ENCODE peak calls at places on chromosomes 12 and 14, in seven cellular contexts. One of them, this sample, is unnamed. For H3K9me3, the result is how much of the 10 kb centered on the place peaks cover.

GRCh38 chr12:51620448-51620847 is 29.4 kb downstream of the SCN8A start:
- DNase-seq in naive thymus-derived CD4-positive, alpha-beta T cell: no peak
- DNase-seq in A549: no peak
- DNase-seq in heart left ventricle: no peak
- DNase-seq in fibroblast of lung: no peak
- DNase-seq in spleen: no peak
- DNase-seq in Caco-2: no peak
- DNase-seq in this sample: no peak

GRCh38 chr14:51604078-51604477 is 47.6 kb upstream of the FRMD6 start:
- DNase-seq in Caco-2: no peak
- DNase-seq in heart left ventricle: no peak
- DNase-seq in spleen: no peak
- DNase-seq in naive thymus-derived CD4-positive, alpha-beta T cell: no peak
- DNase-seq in A549: no peak
- DNase-seq in fibroblast of lung: peak
- DNase-seq in this sample: no peak

GRCh38 chr14:105337433-105337832 is 22.9 kb downstream of the PACS2 start:
- DNase-seq in A549: no peak
- DNase-seq in naive thymus-derived CD4-positive, alpha-beta T cell: no peak
- DNase-seq in Caco-2: no peak
- DNase-seq in fibroblast of lung: no peak
- DNase-seq in spleen: no peak
- DNase-seq in heart left ventricle: no peak
- DNase-seq in this sample: no peak

GRCh38 chr14:60125918-60126317 is 34.2 kb downstream of the PCNX4 start:
- DNase-seq in A549: no peak
- DNase-seq in fibroblast of lung: no peak
- DNase-seq in heart left ventricle: no peak
- DNase-seq in naive thymus-derived CD4-positive, alpha-beta T cell: no peak
- DNase-seq in Caco-2: no peak
- DNase-seq in spleen: no peak
- DNase-seq in this sample: no peak

GRCh38 chr12:17304503-17305347 is 698.8 kb upstream of the LMO3 start:
- DNase-seq in Caco-2: no peak
- DNase-seq in fibroblast of lung: no peak
- DNase-seq in spleen: no peak
- DNase-seq in naive thymus-derived CD4-positive, alpha-beta T cell: no peak
- DNase-seq in heart left ventricle: no peak
- DNase-seq in A549: peak
- DNase-seq in this sample: no peak

GRCh38 chr14:65810326-65810725 is 397.8 kb downstream of the FUT8 start:
- DNase-seq in heart left ventricle: no peak
- DNase-seq in A549: no peak
- DNase-seq in Caco-2: no peak
- DNase-seq in spleen: no peak
- DNase-seq in naive thymus-derived CD4-positive, alpha-beta T cell: no peak
- DNase-seq in fibroblast of lung: no peak
- DNase-seq in this sample: no peak

GRCh38 chr12:57772429-57773322 is at the start of gene EEF1AKMT3:
- DNase-seq in Caco-2: peak
- DNase-seq in fibroblast of lung: peak
- DNase-seq in A549: peak
- DNase-seq in naive thymus-derived CD4-positive, alpha-beta T cell: no peak
- DNase-seq in heart left ventricle: peak
- DNase-seq in spleen: peak
- DNase-seq in this sample: peak

GRCh38 chr12:120249875-120250795 is 15.4 kb downstream of the PXN start:
- DNase-seq in spleen: peak
- DNase-seq in naive thymus-derived CD4-positive, alpha-beta T cell: no peak
- DNase-seq in A549: no peak
- DNase-seq in Caco-2: no peak
- DNase-seq in heart left ventricle: peak
- DNase-seq in fibroblast of lung: no peak
- DNase-seq in this sample: no peak

GRCh38 chr12:40331886-40332285 is 107.1 kb downstream of the LRRK2 start:
- DNase-seq in Caco-2: no peak
- DNase-seq in heart left ventricle: no peak
- DNase-seq in naive thymus-derived CD4-positive, alpha-beta T cell: no peak
- DNase-seq in A549: no peak
- DNase-seq in fibroblast of lung: no peak
- DNase-seq in spleen: no peak
- DNase-seq in this sample: no peak

GRCh38 chr12:49051373-49051764 is 9.2 kb downstream of the KMT2D start:
- DNase-seq in naive thymus-derived CD4-positive, alpha-beta T cell: no peak
- DNase-seq in A549: no peak
- DNase-seq in spleen: peak
- DNase-seq in heart left ventricle: no peak
- DNase-seq in fibroblast of lung: no peak
- DNase-seq in Caco-2: peak
- DNase-seq in this sample: no peak

GRCh38 chr12:67669925-67670631 is 21.5 kb downstream of the DYRK2 start:
- DNase-seq in heart left ventricle: no peak
- DNase-seq in naive thymus-derived CD4-positive, alpha-beta T cell: no peak
- DNase-seq in spleen: no peak
- DNase-seq in A549: no peak
- DNase-seq in fibroblast of lung: no peak
- DNase-seq in Caco-2: no peak
- DNase-seq in this sample: no peak

GRCh38 chr14:104554608-104555401 is 24.8 kb upstream of the C14orf180 start:
- DNase-seq in spleen: no peak
- DNase-seq in heart left ventricle: no peak
- DNase-seq in fibroblast of lung: no peak
- DNase-seq in naive thymus-derived CD4-positive, alpha-beta T cell: no peak
- DNase-seq in Caco-2: peak
- DNase-seq in A549: no peak
- DNase-seq in this sample: peak

GRCh38 chr12:121167232-121167820 is 34.6 kb downstream of the P2RX7 start:
- DNase-seq in spleen: no peak
- DNase-seq in heart left ventricle: no peak
- DNase-seq in fibroblast of lung: peak
- DNase-seq in naive thymus-derived CD4-positive, alpha-beta T cell: no peak
- DNase-seq in Caco-2: peak
- DNase-seq in A549: no peak
- DNase-seq in this sample: no peak

GRCh38 chr14:50447491-50447890 is 50.8 kb upstream of the CDKL1 start:
- DNase-seq in fibroblast of lung: no peak
- DNase-seq in heart left ventricle: no peak
- DNase-seq in A549: no peak
- DNase-seq in spleen: no peak
- DNase-seq in Caco-2: no peak
- DNase-seq in naive thymus-derived CD4-positive, alpha-beta T cell: no peak
- DNase-seq in this sample: no peak

GRCh38 chr12:93679308-93679933 is 2.2 kb downstream of the CRADD start:
- DNase-seq in heart left ventricle: peak
- DNase-seq in Caco-2: no peak
- DNase-seq in naive thymus-derived CD4-positive, alpha-beta T cell: no peak
- DNase-seq in fibroblast of lung: no peak
- DNase-seq in spleen: no peak
- DNase-seq in A549: no peak
- DNase-seq in this sample: no peak

GRCh38 chr12:132503611-132504204 is 13.8 kb downstream of the FBRSL1 start:
- DNase-seq in A549: no peak
- DNase-seq in spleen: no peak
- DNase-seq in Caco-2: no peak
- DNase-seq in fibroblast of lung: no peak
- DNase-seq in heart left ventricle: no peak
- DNase-seq in naive thymus-derived CD4-positive, alpha-beta T cell: no peak
- DNase-seq in this sample: no peak

GRCh38 chr14:73462815-73463214 is 4.5 kb upstream of the NUMB start:
- DNase-seq in Caco-2: no peak
- DNase-seq in naive thymus-derived CD4-positive, alpha-beta T cell: no peak
- DNase-seq in heart left ventricle: peak
- DNase-seq in A549: no peak
- DNase-seq in fibroblast of lung: peak
- DNase-seq in spleen: no peak
- DNase-seq in this sample: no peak

GRCh38 chr14:104101086-104101621 is 15.7 kb downstream of the ASPG start:
- DNase-seq in Caco-2: peak
- DNase-seq in A549: no peak
- DNase-seq in fibroblast of lung: no peak
- DNase-seq in heart left ventricle: no peak
- DNase-seq in spleen: peak
- DNase-seq in naive thymus-derived CD4-positive, alpha-beta T cell: no peak
- DNase-seq in this sample: no peak

DNA sequence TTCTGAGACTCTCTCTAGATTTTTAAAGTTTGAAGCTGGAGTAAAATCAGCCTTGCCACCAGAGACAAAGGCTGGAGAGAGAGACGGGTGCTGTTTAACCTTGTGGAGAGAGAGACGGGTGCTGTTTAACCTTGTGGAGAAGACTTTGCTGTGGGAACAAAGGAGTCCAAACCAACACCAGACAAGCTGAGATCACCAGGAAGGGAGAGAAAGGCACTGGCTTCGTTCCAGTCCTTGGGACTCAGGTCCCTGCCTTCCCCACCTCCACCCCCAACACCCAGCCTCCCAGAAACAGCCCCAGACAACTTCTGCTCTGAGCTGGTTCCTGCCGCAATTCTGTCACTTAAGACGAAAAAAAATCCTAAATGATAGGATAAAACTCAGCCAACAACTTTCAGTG is 1389.3 kb downstream of the AACS start:
- DNase-seq in naive thymus-derived CD4-positive, alpha-beta T cell: no peak
- DNase-seq in A549: no peak
- DNase-seq in heart left ventricle: no peak
- DNase-seq in spleen: no peak
- DNase-seq in Caco-2: no peak
- DNase-seq in fibroblast of lung: no peak
- DNase-seq in this sample: no peak
- H3K9me3 ChIP-seq in naive thymus-derived CD4-positive, alpha-beta T cell: under half
- H3K9me3 ChIP-seq in A549: under half
- H3K9me3 ChIP-seq in heart left ventricle: under half
- H3K9me3 ChIP-seq in spleen: under half
- H3K9me3 ChIP-seq in Caco-2: under half
- H3K9me3 ChIP-seq in fibroblast of lung: under half
- H3K9me3 ChIP-seq in this sample: under half

GRCh38 chr14:33056213-33056612 is 117.5 kb downstream of the NPAS3 start:
- DNase-seq in Caco-2: no peak
- DNase-seq in spleen: no peak
- DNase-seq in heart left ventricle: no peak
- DNase-seq in A549: no peak
- DNase-seq in naive thymus-derived CD4-positive, alpha-beta T cell: no peak
- DNase-seq in fibroblast of lung: no peak
- DNase-seq in this sample: no peak

GRCh38 chr14:33057585-33057984 is 118.9 kb downstream of the NPAS3 start:
- DNase-seq in Caco-2: no peak
- DNase-seq in spleen: no peak
- DNase-seq in heart left ventricle: no peak
- DNase-seq in A549: no peak
- DNase-seq in fibroblast of lung: no peak
- DNase-seq in naive thymus-derived CD4-positive, alpha-beta T cell: no peak
- DNase-seq in this sample: no peak

GRCh38 chr14:33052899-33053400 is 114.3 kb downstream of the NPAS3 start:
- DNase-seq in heart left ventricle: no peak
- DNase-seq in fibroblast of lung: no peak
- DNase-seq in Caco-2: no peak
- DNase-seq in naive thymus-derived CD4-positive, alpha-beta T cell: no peak
- DNase-seq in A549: no peak
- DNase-seq in spleen: no peak
- DNase-seq in this sample: no peak
- H3K9me3 ChIP-seq in heart left ventricle: under half
- H3K9me3 ChIP-seq in fibroblast of lung: under half
- H3K9me3 ChIP-seq in Caco-2: under half
- H3K9me3 ChIP-seq in naive thymus-derived CD4-positive, alpha-beta T cell: under half
- H3K9me3 ChIP-seq in A549: under half
- H3K9me3 ChIP-seq in spleen: under half
- H3K9me3 ChIP-seq in this sample: under half

DNA sequence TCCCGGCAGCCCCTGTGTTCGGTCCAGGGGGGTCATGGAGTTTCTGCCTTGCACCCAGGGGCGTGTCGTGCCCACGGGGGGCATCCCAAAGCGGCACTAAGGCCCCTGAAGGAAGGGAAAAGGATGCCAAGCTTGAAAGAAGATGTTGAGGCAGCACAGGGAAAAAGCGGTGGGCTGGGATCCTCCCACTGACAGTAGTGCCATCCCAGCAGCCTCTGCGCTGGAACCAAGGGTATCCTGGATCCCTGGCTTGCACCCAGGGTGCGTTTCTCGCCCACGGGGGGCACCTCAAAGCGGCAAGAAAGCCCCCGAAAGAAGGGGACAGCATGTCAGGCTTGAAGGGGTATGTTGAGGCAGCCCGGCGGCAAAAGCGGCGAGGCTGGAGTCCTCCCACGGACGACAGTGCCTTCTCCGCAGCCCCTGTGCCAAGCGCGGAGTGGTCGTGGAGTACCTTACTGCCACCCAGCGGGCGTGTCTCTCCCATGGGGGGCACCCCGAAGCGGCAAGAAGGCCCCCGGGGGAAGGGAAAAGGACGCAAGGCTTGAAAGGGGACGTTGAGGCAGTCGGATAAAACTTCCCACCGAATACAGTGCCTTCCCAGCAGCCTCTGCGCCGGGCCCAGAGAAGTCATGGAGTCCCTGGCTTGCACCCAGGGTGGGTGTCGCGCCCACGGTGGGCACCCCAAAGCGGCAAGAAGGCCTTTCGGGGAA is 164.4 kb upstream of the ALG10B start:
- DNase-seq in A549: no peak
- DNase-seq in heart left ventricle: no peak
- DNase-seq in spleen: no peak
- DNase-seq in Caco-2: no peak
- DNase-seq in naive thymus-derived CD4-positive, alpha-beta T cell: no peak
- DNase-seq in fibroblast of lung: no peak
- DNase-seq in this sample: no peak
- H3K9me3 ChIP-seq in A549: under half
- H3K9me3 ChIP-seq in heart left ventricle: under half
- H3K9me3 ChIP-seq in spleen: under half
- H3K9me3 ChIP-seq in Caco-2: under half
- H3K9me3 ChIP-seq in naive thymus-derived CD4-positive, alpha-beta T cell: under half
- H3K9me3 ChIP-seq in fibroblast of lung: under half
- H3K9me3 ChIP-seq in this sample: under half

DNA sequence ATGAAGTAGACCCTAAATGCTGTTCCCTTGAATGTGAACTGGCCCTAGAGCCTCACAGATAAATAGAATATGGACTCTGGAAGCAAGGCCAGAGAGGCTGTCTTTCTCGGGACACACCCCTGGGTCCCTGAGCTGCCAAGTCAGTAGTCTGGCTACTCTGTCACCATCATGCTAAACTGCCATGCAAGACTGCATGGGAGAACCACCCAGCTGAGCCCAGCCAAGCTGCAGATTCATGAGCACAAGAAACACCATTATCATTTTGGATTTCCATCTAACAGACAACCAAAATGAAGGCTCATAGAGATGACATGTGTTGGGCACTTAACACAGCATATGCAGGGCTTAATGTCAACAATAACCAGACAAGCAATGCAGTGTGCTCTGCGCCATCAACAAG is 53.3 kb downstream of the CHGA start:
- DNase-seq in Caco-2: no peak
- DNase-seq in spleen: peak
- DNase-seq in A549: no peak
- DNase-seq in naive thymus-derived CD4-positive, alpha-beta T cell: no peak
- DNase-seq in heart left ventricle: no peak
- DNase-seq in fibroblast of lung: no peak
- DNase-seq in this sample: no peak
- H3K9me3 ChIP-seq in Caco-2: under half
- H3K9me3 ChIP-seq in spleen: half or more
- H3K9me3 ChIP-seq in A549: under half
- H3K9me3 ChIP-seq in naive thymus-derived CD4-positive, alpha-beta T cell: under half
- H3K9me3 ChIP-seq in heart left ventricle: under half
- H3K9me3 ChIP-seq in fibroblast of lung: under half
- H3K9me3 ChIP-seq in this sample: under half

This sample was measured in T-helper 17 cell.